ENCODE peak calls at places on chromosomes 12 and 14, in nine cellular contexts. One of them, this sample, is unnamed.

GRCh38 chr14:56118611-56119181 is 485 bp downstream of the PELI2 start:
- DNase-seq in NCI-H510A treated with DMSO at 0.1 percent for 48 hours: no peak
- DNase-seq in foreskin melanocyte: no peak
- DNase-seq in stimulated activated CD4-positive, alpha-beta T cell treated with anti-CD3 and anti-CD28 coated beads, Interleukin-1b, Interleukin-23, amount 100 ng/mL, for 1 hour: no peak
- DNase-seq in hypothalamus: no peak
- DNase-seq in Calu3: peak; percentile 15
- DNase-seq in HCEC 1CT: peak; percentile 25
- DNase-seq in MV-4-11: no peak
- DNase-seq in posterior cingulate gyrus: peak; percentile 17
- DNase-seq in this sample: no peak

GRCh38 chr12:49627752-49628360 is 4.5 kb downstream of the PRPF40B start:
- DNase-seq in NCI-H510A treated with DMSO at 0.1 percent for 48 hours: no peak
- DNase-seq in foreskin melanocyte: no peak
- DNase-seq in stimulated activated CD4-positive, alpha-beta T cell treated with anti-CD3 and anti-CD28 coated beads, Interleukin-1b, Interleukin-23, amount 100 ng/mL, for 1 hour: no peak
- DNase-seq in hypothalamus: no peak
- DNase-seq in Calu3: no peak
- DNase-seq in HCEC 1CT: peak; percentile 47
- DNase-seq in MV-4-11: no peak
- DNase-seq in posterior cingulate gyrus: no peak
- DNase-seq in this sample: no peak

GRCh38 chr14:103887170-103887501 is 39.8 kb upstream of the PPP1R13B start:
- DNase-seq in NCI-H510A treated with DMSO at 0.1 percent for 48 hours: no peak
- DNase-seq in foreskin melanocyte: no peak
- DNase-seq in stimulated activated CD4-positive, alpha-beta T cell treated with anti-CD3 and anti-CD28 coated beads, Interleukin-1b, Interleukin-23, amount 100 ng/mL, for 1 hour: no peak
- DNase-seq in hypothalamus: no peak
- DNase-seq in Calu3: no peak
- DNase-seq in HCEC 1CT: no peak
- DNase-seq in MV-4-11: no peak
- DNase-seq in posterior cingulate gyrus: no peak
- DNase-seq in this sample: no peak

GRCh38 chr14:94127330-94127729 is 2.1 kb downstream of the IFI27L2 start:
- DNase-seq in NCI-H510A treated with DMSO at 0.1 percent for 48 hours: no peak
- DNase-seq in foreskin melanocyte: no peak
- DNase-seq in stimulated activated CD4-positive, alpha-beta T cell treated with anti-CD3 and anti-CD28 coated beads, Interleukin-1b, Interleukin-23, amount 100 ng/mL, for 1 hour: no peak
- DNase-seq in hypothalamus: no peak
- DNase-seq in Calu3: no peak
- DNase-seq in HCEC 1CT: no peak
- DNase-seq in MV-4-11: no peak
- DNase-seq in posterior cingulate gyrus: no peak
- DNase-seq in this sample: no peak

GRCh38 chr12:67034110-67034879 is 234.9 kb upstream of the CAND1 start:
- DNase-seq in NCI-H510A treated with DMSO at 0.1 percent for 48 hours: no peak
- DNase-seq in foreskin melanocyte: no peak
- DNase-seq in stimulated activated CD4-positive, alpha-beta T cell treated with anti-CD3 and anti-CD28 coated beads, Interleukin-1b, Interleukin-23, amount 100 ng/mL, for 1 hour: no peak
- DNase-seq in hypothalamus: no peak
- DNase-seq in Calu3: peak; percentile 74
- DNase-seq in HCEC 1CT: no peak
- DNase-seq in MV-4-11: no peak
- DNase-seq in posterior cingulate gyrus: no peak
- DNase-seq in this sample: no peak

GRCh38 chr14:20857207-20857606 is 34.0 kb upstream of the RNASE3 start:
- DNase-seq in NCI-H510A treated with DMSO at 0.1 percent for 48 hours: no peak
- DNase-seq in foreskin melanocyte: no peak
- DNase-seq in stimulated activated CD4-positive, alpha-beta T cell treated with anti-CD3 and anti-CD28 coated beads, Interleukin-1b, Interleukin-23, amount 100 ng/mL, for 1 hour: no peak
- DNase-seq in hypothalamus: no peak
- DNase-seq in Calu3: no peak
- DNase-seq in HCEC 1CT: no peak
- DNase-seq in MV-4-11: no peak
- DNase-seq in posterior cingulate gyrus: no peak
- DNase-seq in this sample: no peak

GRCh38 chr12:95693689-95694088 is 96.9 kb downstream of the NTN4 start:
- DNase-seq in NCI-H510A treated with DMSO at 0.1 percent for 48 hours: no peak
- DNase-seq in foreskin melanocyte: no peak
- DNase-seq in stimulated activated CD4-positive, alpha-beta T cell treated with anti-CD3 and anti-CD28 coated beads, Interleukin-1b, Interleukin-23, amount 100 ng/mL, for 1 hour: no peak
- DNase-seq in hypothalamus: no peak
- DNase-seq in Calu3: no peak
- DNase-seq in HCEC 1CT: no peak
- DNase-seq in MV-4-11: no peak
- DNase-seq in posterior cingulate gyrus: no peak
- DNase-seq in this sample: no peak

GRCh38 chr14:105917933-105918436 is 391.6 kb downstream of the TMEM121 start:
- DNase-seq in NCI-H510A treated with DMSO at 0.1 percent for 48 hours: no peak
- DNase-seq in foreskin melanocyte: no peak
- DNase-seq in stimulated activated CD4-positive, alpha-beta T cell treated with anti-CD3 and anti-CD28 coated beads, Interleukin-1b, Interleukin-23, amount 100 ng/mL, for 1 hour: no peak
- DNase-seq in hypothalamus: no peak
- DNase-seq in Calu3: no peak
- DNase-seq in HCEC 1CT: no peak
- DNase-seq in MV-4-11: no peak
- DNase-seq in posterior cingulate gyrus: no peak
- DNase-seq in this sample: no peak

GRCh38 chr14:99273025-99273723 is 1.2 kb upstream of the BCL11B start:
- DNase-seq in NCI-H510A treated with DMSO at 0.1 percent for 48 hours: peak; percentile 43
- DNase-seq in foreskin melanocyte: no peak
- DNase-seq in stimulated activated CD4-positive, alpha-beta T cell treated with anti-CD3 and anti-CD28 coated beads, Interleukin-1b, Interleukin-23, amount 100 ng/mL, for 1 hour: no peak
- DNase-seq in hypothalamus: no peak
- DNase-seq in Calu3: peak; percentile 22
- DNase-seq in HCEC 1CT: no peak
- DNase-seq in MV-4-11: no peak
- DNase-seq in posterior cingulate gyrus: no peak
- DNase-seq in this sample: peak; percentile 69

GRCh38 chr14:94213021-94213420 is 38.9 kb downstream of the PPP4R4 start:
- DNase-seq in NCI-H510A treated with DMSO at 0.1 percent for 48 hours: no peak
- DNase-seq in foreskin melanocyte: peak; percentile 5
- DNase-seq in stimulated activated CD4-positive, alpha-beta T cell treated with anti-CD3 and anti-CD28 coated beads, Interleukin-1b, Interleukin-23, amount 100 ng/mL, for 1 hour: no peak
- DNase-seq in hypothalamus: no peak
- DNase-seq in Calu3: no peak
- DNase-seq in HCEC 1CT: peak; percentile 91
- DNase-seq in MV-4-11: no peak
- DNase-seq in posterior cingulate gyrus: no peak
- DNase-seq in this sample: no peak

GRCh38 chr14:65332141-65332871 is 80.2 kb upstream of the FUT8 start:
- DNase-seq in NCI-H510A treated with DMSO at 0.1 percent for 48 hours: no peak
- DNase-seq in foreskin melanocyte: peak; percentile 38
- DNase-seq in stimulated activated CD4-positive, alpha-beta T cell treated with anti-CD3 and anti-CD28 coated beads, Interleukin-1b, Interleukin-23, amount 100 ng/mL, for 1 hour: no peak
- DNase-seq in hypothalamus: no peak
- DNase-seq in Calu3: no peak
- DNase-seq in HCEC 1CT: peak; percentile 47
- DNase-seq in MV-4-11: peak; percentile 95
- DNase-seq in posterior cingulate gyrus: no peak
- DNase-seq in this sample: peak; percentile 41

GRCh38 chr12:1660304-1661187 is 30.3 kb upstream of the ADIPOR2 start:
- DNase-seq in NCI-H510A treated with DMSO at 0.1 percent for 48 hours: no peak
- DNase-seq in foreskin melanocyte: no peak
- DNase-seq in stimulated activated CD4-positive, alpha-beta T cell treated with anti-CD3 and anti-CD28 coated beads, Interleukin-1b, Interleukin-23, amount 100 ng/mL, for 1 hour: peak; percentile 8
- DNase-seq in hypothalamus: peak; percentile 31
- DNase-seq in Calu3: peak; percentile 80
- DNase-seq in HCEC 1CT: peak; percentile 43
- DNase-seq in MV-4-11: peak; percentile 21
- DNase-seq in posterior cingulate gyrus: peak; percentile 28
- DNase-seq in this sample: peak; percentile 99

This sample was measured in small intestine.